ENCODE peak calls at places on chromosomes 2 and 18, in seven cellular contexts. V is fibroblast of mammary gland; G is amygdala; R is iris pigment epithelial cell; T is Calu3; F is spleen; W is activated naive CD8-positive, alpha-beta T cell treated with anti-CD3 and anti-CD28 coated beads, Interleukin-2, amount 10 ng/mL, durations not matched to agents 7 days and 5 days. D is an unnamed sample.

GRCh38 chr18:40367576-40367975 is 1587.5 kb upstream of the PIK3C3 start:
- DNase-seq in V (no peak), G (no peak), R (no peak), T (no peak), F (no peak), W (no peak), D (no peak)

GRCh38 chr2:69660084-69660483 is 16.5 kb upstream of the AAK1 start:
- DNase-seq in V (no peak), G (no peak), R (no peak), T (no peak), F (no peak), W (no peak), D (no peak)

GRCh38 chr2:201532686-201533304 is 81.3 kb downstream of the STRADB start:
- DNase-seq in V (peak; percentile 97), G (no peak), R (peak; percentile 94), T (no peak), F (no peak), W (no peak), D (peak; percentile 89)

GRCh38 chr2:222663448-222663847 is 7.6 kb upstream of the FARSB start:
- DNase-seq in V (no peak), G (no peak), R (no peak), T (no peak), F (no peak), W (no peak), D (no peak)

GRCh38 chr18:2687390-2688001 is 32.0 kb downstream of the SMCHD1 start:
- DNase-seq in V (no peak), G (no peak), R (no peak), T (no peak), F (no peak), W (no peak), D (no peak)

GRCh38 chr2:63840081-63840784 is 1.5 kb upstream of the UGP2 start:
- DNase-seq in V (no peak), G (no peak), R (no peak), T (no peak), F (peak; percentile 75), W (no peak), D (no peak)

GRCh38 chr18:79930020-79930642 is 21.3 kb downstream of the SLC66A2 start:
- DNase-seq in V (peak; percentile 21), G (no peak), R (no peak), T (no peak), F (no peak), W (no peak), D (no peak)

GRCh38 chr2:49298230-49298629 is 143.9 kb upstream of the FSHR start:
- DNase-seq in V (no peak), G (no peak), R (no peak), T (no peak), F (no peak), W (no peak), D (no peak)

GRCh38 chr2:110741491-110741980 is 9.2 kb downstream of the ACOXL start:
- DNase-seq in V (no peak), G (no peak), R (no peak), T (no peak), F (no peak), W (no peak), D (no peak)

GRCh38 chr2:230174466-230174865 is 45.3 kb downstream of the SP110 start:
- DNase-seq in V (no peak), G (no peak), R (no peak), T (no peak), F (no peak), W (no peak), D (no peak)

GRCh38 chr18:45383228-45383627 is 232.0 kb upstream of the SLC14A2 start:
- DNase-seq in V (no peak), G (no peak), R (no peak), T (no peak), F (no peak), W (no peak), D (no peak)

GRCh38 chr18:37534627-37535026 is 31.0 kb downstream of the CELF4 start:
- DNase-seq in V (no peak), G (no peak), R (no peak), T (no peak), F (no peak), W (no peak), D (no peak)

GRCh38 chr2:33107690-33108482 is 161.1 kb downstream of the LTBP1 start:
- DNase-seq in V (no peak), G (no peak), R (peak; percentile 41), T (no peak), F (no peak), W (no peak), D (peak; percentile 60)

D was measured in GM23248.